ENCODE peak calls at places on chromosomes 16 and 17, in eight cellular contexts. C is foreskin fibroblast, J is GM10248, D is MV-4-11, X is H9, F is head of caudate nucleus, N is endothelial cell, T is aorta. Y is an unnamed sample.

GRCh38 chr17:3879181-3879580 is 13.7 kb downstream of the CAMKK1 start:
- DNase-seq in F (no peak), D (peak), C (peak), N (no peak), T (peak), X (no peak), J (no peak), Y (no peak)

GRCh38 chr16:75251280-75252048 is at the start of gene BCAR1:
- DNase-seq in C (peak), X (peak), F (peak), T (peak), D (no peak), N (peak), J (peak), Y (peak)

GRCh38 chr17:79255471-79255870 is 180.8 kb downstream of the ENGASE start:
- DNase-seq in X (no peak), D (no peak), T (no peak), C (no peak), J (no peak), F (no peak), N (no peak), Y (no peak)

GRCh38 chr16:83253526-83253925 is 554.3 kb upstream of the HSBP1 start:
- DNase-seq in T (no peak), J (no peak), C (no peak), D (no peak), N (no peak), X (no peak), F (no peak), Y (no peak)

GRCh38 chr16:24737391-24737871 is 8.0 kb downstream of the TNRC6A start:
- DNase-seq in T (no peak), N (no peak), X (no peak), J (no peak), D (peak), F (no peak), C (peak), Y (no peak)

GRCh38 chr17:8360260-8360659 is 16.2 kb downstream of the KRABD2 start:
- DNase-seq in X (no peak), T (no peak), D (no peak), N (no peak), J (no peak), F (no peak), C (no peak), Y (no peak)

GRCh38 chr16:12079411-12079965 is 103.0 kb downstream of the SNX29 start:
- DNase-seq in N (no peak), J (no peak), F (no peak), T (no peak), D (no peak), C (no peak), X (no peak), Y (peak)

GRCh38 chr16:19085679-19086200 is 18.3 kb downstream of the COQ7 start:
- DNase-seq in C (peak), T (no peak), X (no peak), N (no peak), F (no peak), J (no peak), D (peak), Y (no peak)

GRCh38 chr17:28745052-28745776 is 1.4 kb downstream of the TRAF4 start:
- DNase-seq in D (no peak), C (peak), X (peak), J (no peak), F (peak), N (peak), T (peak), Y (peak)

GRCh38 chr16:72785886-72786285 is 262.0 kb downstream of the ZFHX3 start:
- DNase-seq in X (no peak), J (no peak), C (no peak), F (no peak), D (no peak), N (no peak), T (no peak), Y (no peak)

GRCh38 chr16:50096791-50097190 is 31.0 kb downstream of the HEATR3 start:
- DNase-seq in T (no peak), F (no peak), C (peak), N (no peak), X (no peak), J (no peak), D (no peak), Y (no peak)

GRCh38 chr17:5097101-5097834 is 14.4 kb downstream of the ZNF232 start:
- DNase-seq in X (peak), D (no peak), T (peak), C (peak), N (peak), F (peak), J (peak), Y (no peak)

GRCh38 chr17:58276423-58276822 is 4.3 kb downstream of the MPO start:
- DNase-seq in D (no peak), T (no peak), X (no peak), C (no peak), J (peak), F (no peak), N (no peak), Y (no peak)

GRCh38 chr17:63646492-63646815 is 24.2 kb downstream of the MAP3K3 start:
- DNase-seq in T (no peak), J (peak), N (no peak), C (no peak), F (no peak), D (peak), X (no peak), Y (no peak)

Y was measured in sciatic nerve.